ENCODE peak calls at places on chromosome 15, in ten cellular contexts. Y is T follicular helper cell; D is mesenchymal stem cell; H is NCI-H2029; S is choroid plexus epithelial cell; K is coronary artery; O is hippocampal formation; A is stimulated activated CD4-positive, alpha-beta T cell treated with anti-CD3 and anti-CD28 coated beads, Interleukin-12 subunit alpha, Interleukin-12 subunit beta, amount 100 ng/mL, for 24 hours; U is naive thymus-derived CD4-positive, alpha-beta T cell; G is stimulated activated naive CD4-positive, alpha-beta T cell. P is an unnamed sample.
A peak's percentile ranks its signal among the peaks of the same experiment; 100 is the strongest.

GRCh38 chr15:69895202-69895601 is 202.5 kb downstream of the TLE3 start:
- DNase-seq in Y (no peak), D (no peak), H (no peak), S (no peak), K (no peak), O (no peak), A (no peak), U (no peak), G (no peak), P (no peak)

GRCh38 chr15:25969886-25970285 is 106.8 kb upstream of the ATP10A start:
- DNase-seq in Y (no peak), D (no peak), H (no peak), S (no peak), K (no peak), O (no peak), A (no peak), U (no peak), G (no peak), P (no peak)

GRCh38 chr15:76866716-76867321 is 38.3 kb downstream of the SCAPER start:
- DNase-seq in Y (no peak), D (peak; percentile 56), H (no peak), S (peak; percentile 70), K (no peak), O (no peak), A (no peak), U (peak; percentile 22), G (peak; percentile 1), P (no peak)

GRCh38 chr15:85973584-85974347 is 105.9 kb upstream of the AGBL1 start:
- DNase-seq in Y (no peak), D (no peak), H (no peak), S (no peak), K (no peak), O (no peak), A (no peak), U (no peak), G (no peak), P (no peak)

GRCh38 chr15:77720617-77721016 is 87.9 kb upstream of the LINGO1 start:
- DNase-seq in Y (no peak), D (no peak), H (no peak), S (no peak), K (no peak), O (no peak), A (no peak), U (no peak), G (no peak), P (no peak)

GRCh38 chr15:62732078-62732477 is 310.5 kb upstream of the TPM1 start:
- DNase-seq in Y (no peak), D (no peak), H (no peak), S (peak; percentile 45), K (no peak), O (no peak), A (no peak), U (no peak), G (no peak), P (no peak)

GRCh38 chr15:91114301-91114700 is 14.2 kb downstream of the SV2B start:
- DNase-seq in Y (no peak), D (no peak), H (no peak), S (no peak), K (no peak), O (no peak), A (no peak), U (no peak), G (no peak), P (no peak)

GRCh38 chr15:75306188-75306587 is 23.6 kb downstream of the GOLGA6D start:
- DNase-seq in Y (no peak), D (no peak), H (no peak), S (no peak), K (no peak), O (no peak), A (no peak), U (no peak), G (no peak), P (no peak)

GRCh38 chr15:39736646-39737550 is 45.7 kb downstream of the FSIP1 start:
- DNase-seq in Y (no peak), D (no peak), H (no peak), S (no peak), K (no peak), O (no peak), A (no peak), U (no peak), G (no peak), P (peak; percentile 8)

GRCh38 chr15:33592864-33593263 is 282.1 kb downstream of the RYR3 start:
- DNase-seq in Y (no peak), D (no peak), H (no peak), S (no peak), K (no peak), O (no peak), A (no peak), U (no peak), G (no peak), P (no peak)

GRCh38 chr15:78873796-78874761 is 1.4 kb downstream of the MORF4L1 start:
- DNase-seq in Y (peak; percentile 26), D (peak; percentile 51), H (peak; percentile 1), S (peak; percentile 45), K (no peak), O (no peak), A (no peak), U (peak; percentile 41), G (peak; percentile 32), P (no peak)

GRCh38 chr15:72591361-72591760 is 63.1 kb upstream of the GOLGA6B start:
- DNase-seq in Y (no peak), D (peak; percentile 37), H (no peak), S (no peak), K (no peak), O (no peak), A (no peak), U (no peak), G (no peak), P (no peak)

GRCh38 chr15:40982855-40983254 is 29.6 kb downstream of the CHAC1 start:
- DNase-seq in Y (no peak), D (peak; percentile 95), H (no peak), S (peak; percentile 62), K (no peak), O (no peak), A (no peak), U (no peak), G (no peak), P (no peak)

GRCh38 chr15:38885001-38885400 is 320.4 kb upstream of the RASGRP1 start:
- DNase-seq in Y (no peak), D (peak; percentile 55), H (no peak), S (peak; percentile 57), K (no peak), O (no peak), A (no peak), U (no peak), G (no peak), P (no peak)

GRCh38 chr15:85766007-85766831 is 28.5 kb downstream of the KLHL25 start:
- DNase-seq in Y (no peak), D (no peak), H (no peak), S (no peak), K (no peak), O (peak; percentile 40), A (no peak), U (no peak), G (no peak), P (no peak)

GRCh38 chr15:70853270-70853854 is 595 bp downstream of the LARP6 start:
- DNase-seq in Y (no peak), D (peak; percentile 81), H (no peak), S (peak; percentile 88), K (no peak), O (peak; percentile 26), A (no peak), U (no peak), G (no peak), P (peak; percentile 70)

GRCh38 chr15:62603757-62604156 is 438.7 kb upstream of the C2CD4B start:
- DNase-seq in Y (no peak), D (peak; percentile 27), H (no peak), S (peak; percentile 43), K (no peak), O (no peak), A (no peak), U (no peak), G (no peak), P (peak; percentile 84)

GRCh38 chr15:85339976-85340665 is 40.3 kb upstream of the AKAP13 start:
- DNase-seq in Y (no peak), D (peak; percentile 32), H (no peak), S (no peak), K (no peak), O (no peak), A (no peak), U (no peak), G (no peak), P (no peak)

GRCh38 chr15:38195191-38195901 is 57.3 kb upstream of the SPRED1 start:
- DNase-seq in Y (no peak), D (no peak), H (no peak), S (no peak), K (no peak), O (no peak), A (no peak), U (no peak), G (no peak), P (no peak)

GRCh38 chr15:68789921-68790575 is 30.6 kb downstream of the ANP32A start:
- DNase-seq in Y (no peak), D (peak; percentile 87), H (no peak), S (peak; percentile 87), K (no peak), O (no peak), A (no peak), U (no peak), G (no peak), P (peak; percentile 58)

GRCh38 chr15:70320077-70320830 is 222.5 kb upstream of the TLE3 start:
- DNase-seq in Y (no peak), D (no peak), H (no peak), S (no peak), K (no peak), O (no peak), A (no peak), U (no peak), G (no peak), P (no peak)

GRCh38 chr15:38691951-38692788 is 127.6 kb upstream of the RASGRP1 start:
- DNase-seq in Y (no peak), D (no peak), H (no peak), S (peak; percentile 54), K (no peak), O (no peak), A (no peak), U (no peak), G (no peak), P (no peak)

P was measured in cardiac muscle cell.